ENCODE peak calls at places on chromosomes 3 and 15, in four cellular contexts. One of them, this sample, is unnamed.

GRCh38 chr3:120622870-120623718 is 27.0 kb downstream of the NDUFB4 start:
- DNase-seq in G401: peak; percentile 18
- DNase-seq in psoas muscle: no peak
- DNase-seq in activated CD8-positive, alpha-beta memory T cell treated with anti-CD3 and anti-CD28 coated beads, Interleukin-2, amount 50 U/mL, for 4 hours: no peak
- DNase-seq in this sample: no peak

GRCh38 chr3:55271549-55271948 is 215.6 kb downstream of the WNT5A start:
- DNase-seq in G401: no peak
- DNase-seq in psoas muscle: no peak
- DNase-seq in activated CD8-positive, alpha-beta memory T cell treated with anti-CD3 and anti-CD28 coated beads, Interleukin-2, amount 50 U/mL, for 4 hours: no peak
- DNase-seq in this sample: no peak

GRCh38 chr15:87941606-87942005 is 314.9 kb downstream of the NTRK3 start:
- DNase-seq in G401: no peak
- DNase-seq in psoas muscle: no peak
- DNase-seq in activated CD8-positive, alpha-beta memory T cell treated with anti-CD3 and anti-CD28 coated beads, Interleukin-2, amount 50 U/mL, for 4 hours: no peak
- DNase-seq in this sample: no peak

GRCh38 chr3:131231710-131232348 is 149.7 kb upstream of the NUDT16 start:
- DNase-seq in G401: no peak
- DNase-seq in psoas muscle: no peak
- DNase-seq in activated CD8-positive, alpha-beta memory T cell treated with anti-CD3 and anti-CD28 coated beads, Interleukin-2, amount 50 U/mL, for 4 hours: no peak
- DNase-seq in this sample: no peak

GRCh38 chr3:4419386-4419785 is 47.7 kb downstream of the SUMF1 start:
- DNase-seq in G401: no peak
- DNase-seq in psoas muscle: no peak
- DNase-seq in activated CD8-positive, alpha-beta memory T cell treated with anti-CD3 and anti-CD28 coated beads, Interleukin-2, amount 50 U/mL, for 4 hours: no peak
- DNase-seq in this sample: no peak

GRCh38 chr15:98966036-98966787 is 41.4 kb downstream of the PGPEP1L start:
- DNase-seq in G401: no peak
- DNase-seq in psoas muscle: no peak
- DNase-seq in activated CD8-positive, alpha-beta memory T cell treated with anti-CD3 and anti-CD28 coated beads, Interleukin-2, amount 50 U/mL, for 4 hours: no peak
- DNase-seq in this sample: no peak

GRCh38 chr3:115562636-115563267 is 60.6 kb upstream of the GAP43 start:
- DNase-seq in G401: no peak
- DNase-seq in psoas muscle: no peak
- DNase-seq in activated CD8-positive, alpha-beta memory T cell treated with anti-CD3 and anti-CD28 coated beads, Interleukin-2, amount 50 U/mL, for 4 hours: no peak
- DNase-seq in this sample: no peak

GRCh38 chr3:60932669-60933068 is 318.6 kb downstream of the FHIT start:
- DNase-seq in G401: no peak
- DNase-seq in psoas muscle: no peak
- DNase-seq in activated CD8-positive, alpha-beta memory T cell treated with anti-CD3 and anti-CD28 coated beads, Interleukin-2, amount 50 U/mL, for 4 hours: no peak
- DNase-seq in this sample: no peak

GRCh38 chr15:94972314-94972713 is 741.0 kb downstream of the MCTP2 start:
- DNase-seq in G401: peak; percentile 46
- DNase-seq in psoas muscle: no peak
- DNase-seq in activated CD8-positive, alpha-beta memory T cell treated with anti-CD3 and anti-CD28 coated beads, Interleukin-2, amount 50 U/mL, for 4 hours: no peak
- DNase-seq in this sample: no peak

GRCh38 chr15:36959746-36960145 is 140.6 kb downstream of the MEIS2 start:
- DNase-seq in G401: no peak
- DNase-seq in psoas muscle: no peak
- DNase-seq in activated CD8-positive, alpha-beta memory T cell treated with anti-CD3 and anti-CD28 coated beads, Interleukin-2, amount 50 U/mL, for 4 hours: no peak
- DNase-seq in this sample: no peak

GRCh38 chr3:13884851-13885703 is 5.2 kb upstream of the WNT7A start:
- DNase-seq in G401: peak; percentile 30
- DNase-seq in psoas muscle: no peak
- DNase-seq in activated CD8-positive, alpha-beta memory T cell treated with anti-CD3 and anti-CD28 coated beads, Interleukin-2, amount 50 U/mL, for 4 hours: peak; percentile 67
- DNase-seq in this sample: peak; percentile 55

GRCh38 chr3:16012086-16012485 is 162.4 kb upstream of the GALNT15 start:
- DNase-seq in G401: no peak
- DNase-seq in psoas muscle: no peak
- DNase-seq in activated CD8-positive, alpha-beta memory T cell treated with anti-CD3 and anti-CD28 coated beads, Interleukin-2, amount 50 U/mL, for 4 hours: no peak
- DNase-seq in this sample: no peak

GRCh38 chr3:98573231-98573728 is 20.1 kb downstream of the CPOX start:
- DNase-seq in G401: no peak
- DNase-seq in psoas muscle: no peak
- DNase-seq in activated CD8-positive, alpha-beta memory T cell treated with anti-CD3 and anti-CD28 coated beads, Interleukin-2, amount 50 U/mL, for 4 hours: no peak
- DNase-seq in this sample: no peak

GRCh38 chr3:186775999-186776398 is 7.4 kb upstream of the EIF4A2 start:
- DNase-seq in G401: no peak
- DNase-seq in psoas muscle: no peak
- DNase-seq in activated CD8-positive, alpha-beta memory T cell treated with anti-CD3 and anti-CD28 coated beads, Interleukin-2, amount 50 U/mL, for 4 hours: no peak
- DNase-seq in this sample: no peak

GRCh38 chr3:189990826-189991225 is 129.9 kb downstream of the P3H2 start:
- DNase-seq in G401: no peak
- DNase-seq in psoas muscle: no peak
- DNase-seq in activated CD8-positive, alpha-beta memory T cell treated with anti-CD3 and anti-CD28 coated beads, Interleukin-2, amount 50 U/mL, for 4 hours: no peak
- DNase-seq in this sample: no peak

GRCh38 chr3:43345877-43346276 is 59.5 kb downstream of the SNRK start:
- DNase-seq in G401: no peak
- DNase-seq in psoas muscle: no peak
- DNase-seq in activated CD8-positive, alpha-beta memory T cell treated with anti-CD3 and anti-CD28 coated beads, Interleukin-2, amount 50 U/mL, for 4 hours: no peak
- DNase-seq in this sample: peak; percentile 14

GRCh38 chr3:114308377-114308776 is 14.5 kb downstream of the TIGIT start:
- DNase-seq in G401: no peak
- DNase-seq in psoas muscle: no peak
- DNase-seq in activated CD8-positive, alpha-beta memory T cell treated with anti-CD3 and anti-CD28 coated beads, Interleukin-2, amount 50 U/mL, for 4 hours: no peak
- DNase-seq in this sample: no peak

GRCh38 chr3:1092771-1093170 is at the start of gene CNTN6:
- DNase-seq in G401: peak; percentile 86
- DNase-seq in psoas muscle: no peak
- DNase-seq in activated CD8-positive, alpha-beta memory T cell treated with anti-CD3 and anti-CD28 coated beads, Interleukin-2, amount 50 U/mL, for 4 hours: no peak
- DNase-seq in this sample: no peak

GRCh38 chr15:59993041-59993750 is 10.9 kb upstream of the FOXB1 start:
- DNase-seq in G401: no peak
- DNase-seq in psoas muscle: no peak
- DNase-seq in activated CD8-positive, alpha-beta memory T cell treated with anti-CD3 and anti-CD28 coated beads, Interleukin-2, amount 50 U/mL, for 4 hours: no peak
- DNase-seq in this sample: no peak

GRCh38 chr3:195708626-195709481 is 11.9 kb upstream of the MUC20 start:
- DNase-seq in G401: no peak
- DNase-seq in psoas muscle: no peak
- DNase-seq in activated CD8-positive, alpha-beta memory T cell treated with anti-CD3 and anti-CD28 coated beads, Interleukin-2, amount 50 U/mL, for 4 hours: no peak
- DNase-seq in this sample: no peak

GRCh38 chr3:132730891-132731580 is 8.8 kb upstream of the NPHP3 start:
- DNase-seq in G401: peak; percentile 69
- DNase-seq in psoas muscle: no peak
- DNase-seq in activated CD8-positive, alpha-beta memory T cell treated with anti-CD3 and anti-CD28 coated beads, Interleukin-2, amount 50 U/mL, for 4 hours: no peak
- DNase-seq in this sample: no peak

GRCh38 chr3:130576571-130577266 is 59.7 kb downstream of the COL6A6 start:
- DNase-seq in G401: no peak
- DNase-seq in psoas muscle: no peak
- DNase-seq in activated CD8-positive, alpha-beta memory T cell treated with anti-CD3 and anti-CD28 coated beads, Interleukin-2, amount 50 U/mL, for 4 hours: no peak
- DNase-seq in this sample: no peak

GRCh38 chr3:53166781-53167291 is 5.8 kb downstream of the PRKCD start:
- DNase-seq in G401: peak; percentile 47
- DNase-seq in psoas muscle: peak; percentile 84
- DNase-seq in activated CD8-positive, alpha-beta memory T cell treated with anti-CD3 and anti-CD28 coated beads, Interleukin-2, amount 50 U/mL, for 4 hours: no peak
- DNase-seq in this sample: no peak

GRCh38 chr15:40379853-40380252 is 2.7 kb upstream of the KNSTRN start:
- DNase-seq in G401: peak; percentile 36
- DNase-seq in psoas muscle: peak; percentile 81
- DNase-seq in activated CD8-positive, alpha-beta memory T cell treated with anti-CD3 and anti-CD28 coated beads, Interleukin-2, amount 50 U/mL, for 4 hours: no peak
- DNase-seq in this sample: no peak

GRCh38 chr3:125119752-125120369 is 64.1 kb upstream of the HEG1 start:
- DNase-seq in G401: no peak
- DNase-seq in psoas muscle: no peak
- DNase-seq in activated CD8-positive, alpha-beta memory T cell treated with anti-CD3 and anti-CD28 coated beads, Interleukin-2, amount 50 U/mL, for 4 hours: peak; percentile 41
- DNase-seq in this sample: no peak

GRCh38 chr15:62935300-62936081 is 107.1 kb upstream of the TPM1 start:
- DNase-seq in G401: peak; percentile 86
- DNase-seq in psoas muscle: no peak
- DNase-seq in activated CD8-positive, alpha-beta memory T cell treated with anti-CD3 and anti-CD28 coated beads, Interleukin-2, amount 50 U/mL, for 4 hours: no peak
- DNase-seq in this sample: no peak

This sample was measured in activated naive CD4-positive, alpha-beta T cell treated with anti-CD3 and anti-CD28 coated beads, Interleukin-2, amount 50 U/mL, for 72 hours.